ENCODE peak calls at places on chromosome 21, in six cellular contexts. V, F, W, S, E and T are unnamed samples.

GRCh38 chr21:32861871-32862270 is 90.3 kb upstream of the PAXBP1 start:
- DNase-seq in V (no peak), F (no peak), W (no peak), E (no peak), S (no peak), T (no peak)

GRCh38 chr21:29538115-29538514 is 239.4 kb downstream of the BACH1 start:
- DNase-seq in S (no peak), V (no peak), E (no peak), F (no peak), W (no peak), T (no peak)

GRCh38 chr21:17900281-17900989 is 81.3 kb upstream of the C21orf91 start:
- DNase-seq in W (no peak), E (peak; percentile 13), S (no peak), V (no peak), F (no peak), T (peak; percentile 82)

GRCh38 chr21:36203603-36203889 is 46.9 kb downstream of the DOP1B start:
- DNase-seq in S (no peak), E (peak; percentile 24), F (peak; percentile 16), W (peak; percentile 59), V (peak; percentile 28), T (no peak)

GRCh38 chr21:28325618-28326017 is 667.1 kb downstream of the LTN1 start:
- DNase-seq in F (no peak), V (no peak), S (peak; percentile 41), W (no peak), E (no peak), T (peak; percentile 47)

GRCh38 chr21:44428281-44428942 is 26.9 kb upstream of the LRRC3 start:
- DNase-seq in S (peak; percentile 77), E (peak; percentile 70), V (peak; percentile 35), F (no peak), W (peak; percentile 89), T (peak; percentile 80)

GRCh38 chr21:28605138-28605537 is 387.5 kb downstream of the LTN1 start:
- DNase-seq in V (no peak), F (no peak), S (no peak), E (no peak), W (no peak), T (no peak)

GRCh38 chr21:44890961-44891541 is 17.6 kb upstream of the PTTG1IP start:
- DNase-seq in E (no peak), F (no peak), V (no peak), W (no peak), S (no peak), T (no peak)

GRCh38 chr21:36640260-36641244 is 58.4 kb upstream of the SIM2 start:
- DNase-seq in S (no peak), W (no peak), F (no peak), V (no peak), E (no peak), T (no peak)

GRCh38 chr21:45074818-45075605 is 632 bp downstream of the ADARB1 start:
- DNase-seq in F (no peak), S (no peak), W (no peak), V (peak; percentile 82), E (peak; percentile 86), T (no peak)

GRCh38 chr21:15441999-15442398 is 287.8 kb upstream of the USP25 start:
- DNase-seq in F (no peak), E (no peak), V (no peak), S (no peak), W (no peak), T (no peak)

GRCh38 chr21:45380566-45380965 is 24.4 kb upstream of the COL18A1 start:
- DNase-seq in F (no peak), W (no peak), S (no peak), E (no peak), V (no peak), T (no peak)

DNA sequence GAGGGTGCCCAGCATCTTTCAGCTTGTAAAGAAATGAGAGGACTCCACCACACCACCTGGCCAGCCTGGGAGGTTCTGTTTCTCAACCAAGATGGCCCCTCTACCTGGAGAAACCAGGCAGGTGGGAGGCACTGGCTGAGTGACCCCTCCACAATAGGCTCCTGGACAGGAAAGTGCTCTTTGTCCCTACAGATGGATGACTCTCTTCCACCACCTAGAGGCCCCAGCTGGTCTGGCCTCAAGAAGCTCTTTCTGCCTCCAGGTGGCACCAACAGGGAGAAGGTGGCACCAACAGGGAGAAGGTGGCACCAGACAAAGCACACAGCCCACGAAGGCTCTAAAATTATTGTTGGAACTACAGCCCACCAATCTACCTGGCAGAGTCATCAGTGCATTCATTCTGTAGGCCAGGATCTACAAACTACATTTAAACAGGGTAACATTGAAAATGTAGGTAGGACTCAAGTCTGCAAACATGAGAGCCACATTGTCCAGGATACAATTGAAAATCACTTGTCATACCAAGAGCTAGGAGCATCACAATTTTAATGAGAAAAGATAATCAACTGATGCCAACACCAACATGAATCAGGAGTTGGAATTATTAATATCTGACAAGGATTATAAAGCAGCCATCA is 14.4 kb downstream of the TMPRSS3 start:
- DNase-seq in F (no peak), E (peak; percentile 45), S (no peak), W (peak; percentile 59), V (no peak), T (peak; percentile 51)
- TF ChIP-seq YY1 in F (no peak), E (no peak), S (peak; percentile 81), W (no peak), V (no peak), T (no peak)

GRCh38 chr21:39612233-39613028 is at the start of gene B3GALT5:
- DNase-seq in V (peak; percentile 88), E (no peak), W (peak; percentile 15), F (no peak), S (peak; percentile 33), T (peak; percentile 81)
- TF ChIP-seq YY1 in V (no peak), E (no peak), W (no peak), F (no peak), S (no peak), T (no peak)

DNA sequence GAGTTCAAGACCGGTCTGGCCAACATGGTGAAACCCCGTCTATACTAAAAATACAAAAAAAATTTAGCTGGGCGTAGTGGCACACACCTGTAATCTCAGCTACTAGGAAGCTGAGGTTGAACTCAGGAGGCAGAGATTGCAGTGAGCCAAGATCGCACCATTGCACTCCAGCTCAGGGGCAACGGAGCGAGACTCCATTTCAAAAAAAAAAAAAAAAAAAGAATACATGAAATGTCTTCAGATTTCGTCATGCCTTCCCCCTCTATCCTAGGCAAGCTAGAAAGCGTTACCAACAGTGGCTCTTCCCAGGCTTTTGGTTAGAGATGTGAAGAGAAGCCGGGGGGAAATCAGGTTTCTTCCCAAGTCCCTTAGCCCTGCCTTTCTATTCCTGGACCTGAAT is 3.6 kb downstream of the TFF1 start:
- DNase-seq in E (no peak), S (no peak), V (no peak), F (no peak), W (no peak), T (no peak)
- TF ChIP-seq YY1 in E (no peak), S (no peak), V (no peak), F (no peak), W (no peak), T (no peak)

GRCh38 chr21:26843912-26844257 is 1.3 kb downstream of the ADAMTS1 start:
- DNase-seq in W (no peak), F (no peak), E (no peak), S (no peak), V (no peak), T (peak; percentile 16)

GRCh38 chr21:26842300-26842699 is 2.9 kb downstream of the ADAMTS1 start:
- DNase-seq in F (no peak), V (no peak), W (no peak), S (no peak), E (no peak), T (no peak)

GRCh38 chr21:26844258-26845065 is 747 bp downstream of the ADAMTS1 start:
- DNase-seq in W (no peak), F (no peak), S (no peak), V (peak; percentile 73), E (no peak), T (peak; percentile 36)

GRCh38 chr21:26845066-26845749 is at the start of gene ADAMTS1:
- DNase-seq in E (no peak), V (peak; percentile 96), W (no peak), S (peak; percentile 68), F (no peak), T (peak; percentile 84)

GRCh38 chr21:26842976-26843911 is 2.0 kb downstream of the ADAMTS1 start:
- DNase-seq in F (no peak), E (no peak), S (no peak), W (no peak), V (peak; percentile 72), T (no peak)
- TF ChIP-seq YY1 in F (no peak), E (no peak), S (peak; percentile 75), W (no peak), V (peak; percentile 39), T (no peak)